ENCODE peak calls at places on chromosomes 6 and 20, in five cellular contexts. One of them, this sample, is unnamed.

GRCh38 chr6:147869223-147869600 is 360.7 kb downstream of the SAMD5 start:
- DNase-seq in pulmonary artery endothelial cell: no peak
- DNase-seq in caudate nucleus: no peak
- DNase-seq in KG1: no peak
- DNase-seq in RPMI8226: no peak
- DNase-seq in this sample: no peak

GRCh38 chr6:107064579-107065065 is 36.6 kb downstream of the MTRES1 start:
- DNase-seq in pulmonary artery endothelial cell: no peak
- DNase-seq in caudate nucleus: no peak
- DNase-seq in KG1: no peak
- DNase-seq in RPMI8226: peak; percentile 85
- DNase-seq in this sample: no peak

GRCh38 chr6:132063738-132064137 is 112.6 kb upstream of the CCN2 start:
- DNase-seq in pulmonary artery endothelial cell: peak; percentile 97
- DNase-seq in caudate nucleus: no peak
- DNase-seq in KG1: no peak
- DNase-seq in RPMI8226: no peak
- DNase-seq in this sample: no peak

GRCh38 chr20:7940341-7940740 is at the start of gene HAO1:
- DNase-seq in pulmonary artery endothelial cell: no peak
- DNase-seq in caudate nucleus: no peak
- DNase-seq in KG1: no peak
- DNase-seq in RPMI8226: no peak
- DNase-seq in this sample: no peak

GRCh38 chr6:107630341-107630995 is 140.6 kb downstream of the SOBP start:
- DNase-seq in pulmonary artery endothelial cell: no peak
- DNase-seq in caudate nucleus: no peak
- DNase-seq in KG1: no peak
- DNase-seq in RPMI8226: no peak
- DNase-seq in this sample: no peak

GRCh38 chr6:27757307-27757706 is 154.9 kb downstream of the OR2B2 start:
- DNase-seq in pulmonary artery endothelial cell: no peak
- DNase-seq in caudate nucleus: no peak
- DNase-seq in KG1: no peak
- DNase-seq in RPMI8226: no peak
- DNase-seq in this sample: peak; percentile 6

GRCh38 chr6:111591370-111591900 is 14.2 kb downstream of the TRAF3IP2 start:
- DNase-seq in pulmonary artery endothelial cell: no peak
- DNase-seq in caudate nucleus: no peak
- DNase-seq in KG1: no peak
- DNase-seq in RPMI8226: no peak
- DNase-seq in this sample: no peak

GRCh38 chr20:56259948-56260347 is 11.4 kb downstream of the MC3R start:
- DNase-seq in pulmonary artery endothelial cell: no peak
- DNase-seq in caudate nucleus: no peak
- DNase-seq in KG1: no peak
- DNase-seq in RPMI8226: no peak
- DNase-seq in this sample: no peak

GRCh38 chr6:138498575-138499302 is 555 bp downstream of the NHSL1 start:
- DNase-seq in pulmonary artery endothelial cell: no peak
- DNase-seq in caudate nucleus: no peak
- DNase-seq in KG1: no peak
- DNase-seq in RPMI8226: no peak
- DNase-seq in this sample: no peak

GRCh38 chr20:24984963-24985640 is 7.4 kb downstream of the APMAP start:
- DNase-seq in pulmonary artery endothelial cell: no peak
- DNase-seq in caudate nucleus: no peak
- DNase-seq in KG1: no peak
- DNase-seq in RPMI8226: no peak
- DNase-seq in this sample: no peak

GRCh38 chr6:34656378-34657036 is 40.1 kb downstream of the ILRUN start:
- DNase-seq in pulmonary artery endothelial cell: no peak
- DNase-seq in caudate nucleus: no peak
- DNase-seq in KG1: peak; percentile 51
- DNase-seq in RPMI8226: peak; percentile 97
- DNase-seq in this sample: no peak

GRCh38 chr6:168042426-168043192 is 36.4 kb downstream of the FRMD1 start:
- DNase-seq in pulmonary artery endothelial cell: no peak
- DNase-seq in caudate nucleus: no peak
- DNase-seq in KG1: no peak
- DNase-seq in RPMI8226: no peak
- DNase-seq in this sample: no peak

GRCh38 chr6:80767808-80768207 is 661.3 kb downstream of the BCKDHB start:
- DNase-seq in pulmonary artery endothelial cell: no peak
- DNase-seq in caudate nucleus: no peak
- DNase-seq in KG1: no peak
- DNase-seq in RPMI8226: no peak
- DNase-seq in this sample: no peak

This sample was measured in occipital lobe.